ENCODE peak calls at places on chromosome 1, in seven cellular contexts. N is endothelial cell of umbilical vein, E is K562, I is HCT116, L is HepG2, Y is GM12878, G is H1. Q is an unnamed sample.

GRCh38 chr1:43525995-43526394 is 4.7 kb upstream of the PTPRF start:
- DNase-seq in N (no peak), E (no peak), I (peak), L (no peak), Y (no peak), G (no peak), Q (no peak)

GRCh38 chr1:22972760-22973159 is at the start of gene LACTBL1:
- DNase-seq in N (no peak), E (no peak), I (no peak), L (no peak), Y (no peak), G (no peak), Q (no peak)

GRCh38 chr1:202586018-202586821 is 124.0 kb downstream of the SYT2 start:
- DNase-seq in N (peak), E (no peak), I (no peak), L (peak), Y (peak), G (no peak), Q (no peak)

GRCh38 chr1:26165126-26165892 is 3.5 kb downstream of the C1orf232 start:
- DNase-seq in N (no peak), E (no peak), I (no peak), L (no peak), Y (no peak), G (no peak), Q (no peak)

GRCh38 chr1:19606817-19607706 is 37.0 kb upstream of the NBL1 start:
- DNase-seq in N (peak), E (no peak), I (no peak), L (no peak), Y (no peak), G (no peak), Q (no peak)

GRCh38 chr1:59410457-59410856 is 113.6 kb downstream of the FGGY start:
- DNase-seq in N (no peak), E (no peak), I (no peak), L (no peak), Y (no peak), G (no peak), Q (no peak)

GRCh38 chr1:54070549-54070915 is 17.1 kb downstream of the TCEANC2 start:
- DNase-seq in N (no peak), E (no peak), I (no peak), L (peak), Y (no peak), G (no peak), Q (no peak)

GRCh38 chr1:234987415-234988159 is 141.1 kb downstream of the TOMM20 start:
- DNase-seq in N (peak), E (no peak), I (no peak), L (peak), Y (no peak), G (no peak), Q (no peak)

GRCh38 chr1:25642710-25643109 is 26.1 kb downstream of the MAN1C1 start:
- DNase-seq in N (peak), E (no peak), I (no peak), L (no peak), Y (peak), G (no peak), Q (no peak)

GRCh38 chr1:56774067-56774609 is 45.1 kb downstream of the FYB2 start:
- DNase-seq in N (no peak), E (no peak), I (no peak), L (no peak), Y (no peak), G (no peak), Q (no peak)
- TF ChIP-seq EZH2 in N (no peak), E (no peak), I (no peak), L (no peak), Y (no peak), G (no peak), Q (no peak)

DNA sequence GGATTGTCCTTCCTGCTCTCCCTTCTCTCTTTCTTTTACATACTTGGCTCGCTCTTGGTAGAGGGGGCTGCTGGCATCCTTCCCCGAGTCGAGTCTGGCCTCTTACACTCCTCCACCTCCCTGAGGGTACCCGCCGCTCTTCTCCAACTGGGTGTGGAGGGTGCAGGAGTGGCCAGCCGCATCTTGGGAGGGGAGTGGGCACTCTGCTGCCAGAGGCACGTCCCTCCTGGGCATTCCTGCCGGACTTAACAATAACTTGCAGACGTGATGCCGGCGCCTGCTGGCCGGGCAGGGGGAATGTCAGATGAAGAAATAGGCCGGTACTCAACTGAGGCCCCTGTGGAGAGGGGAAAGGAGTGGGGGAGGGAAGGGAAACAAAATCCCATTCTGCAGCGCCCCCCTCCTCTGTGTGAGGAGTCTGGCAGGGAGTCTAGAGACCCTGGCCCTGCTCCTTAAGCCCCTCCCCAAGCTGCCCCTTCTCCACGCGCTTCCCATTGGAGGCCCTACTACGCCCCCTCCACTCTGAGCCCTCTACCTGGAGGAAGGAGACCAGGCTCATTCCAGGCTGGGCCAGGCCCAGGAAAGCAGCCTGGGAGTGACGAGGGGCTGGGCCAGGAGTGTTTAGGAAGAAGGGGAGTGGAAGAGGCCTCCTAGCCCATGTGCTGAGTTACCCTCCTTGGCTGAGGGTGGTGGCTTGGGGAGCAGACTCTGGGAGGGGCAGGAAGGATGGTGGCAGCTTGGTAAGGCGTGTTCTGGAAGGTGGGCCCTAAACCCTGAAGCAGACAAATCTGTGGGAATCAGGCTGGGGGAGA is 1.8 kb downstream of the ATP2B4 start:
- DNase-seq in N (peak), E (no peak), I (no peak), L (no peak), Y (no peak), G (peak), Q (no peak)
- H3K9ac ChIP-seq in N (peak), E (peak), I (no peak), L (no peak), Y (no peak), G (peak), Q (peak)

GRCh38 chr1:216238844-216239243 is 184.4 kb downstream of the USH2A start:
- DNase-seq in N (no peak), E (no peak), I (no peak), L (no peak), Y (no peak), G (no peak), Q (peak)

DNA sequence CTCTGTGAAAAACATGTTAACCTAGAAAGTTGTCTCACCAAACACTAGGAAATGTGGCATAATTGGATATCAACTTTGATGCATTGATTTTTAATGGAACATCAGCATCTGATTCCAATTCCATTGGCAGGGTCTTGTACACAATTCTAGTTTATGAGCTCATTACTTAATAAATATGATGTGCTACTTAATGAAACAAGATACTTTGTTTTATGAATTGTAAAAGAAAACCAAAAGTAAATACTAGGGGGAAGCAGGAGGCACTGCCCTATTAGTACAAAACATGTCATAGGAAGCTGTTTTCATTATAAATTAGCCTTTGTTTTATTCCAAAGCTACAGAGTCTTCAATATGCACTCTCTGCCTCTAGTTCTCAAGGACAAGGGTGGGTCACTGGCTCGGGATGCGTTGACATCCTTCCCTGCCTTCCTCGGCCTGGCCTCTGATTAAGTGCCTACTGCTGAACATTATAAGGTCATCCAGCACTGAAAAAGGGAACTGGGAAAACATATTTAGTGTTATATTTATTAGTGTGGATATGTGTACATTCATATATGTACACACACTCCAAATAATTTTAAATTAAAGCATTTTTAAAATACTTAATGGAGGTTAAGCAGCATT is 185.2 kb downstream of the USH2A start:
- DNase-seq in N (no peak), E (no peak), I (no peak), L (no peak), Y (no peak), G (no peak), Q (no peak)
- TF ChIP-seq POLR2AphosphoS5 in N (no peak), E (no peak), I (no peak), L (no peak), Y (no peak), G (no peak), Q (no peak)

DNA sequence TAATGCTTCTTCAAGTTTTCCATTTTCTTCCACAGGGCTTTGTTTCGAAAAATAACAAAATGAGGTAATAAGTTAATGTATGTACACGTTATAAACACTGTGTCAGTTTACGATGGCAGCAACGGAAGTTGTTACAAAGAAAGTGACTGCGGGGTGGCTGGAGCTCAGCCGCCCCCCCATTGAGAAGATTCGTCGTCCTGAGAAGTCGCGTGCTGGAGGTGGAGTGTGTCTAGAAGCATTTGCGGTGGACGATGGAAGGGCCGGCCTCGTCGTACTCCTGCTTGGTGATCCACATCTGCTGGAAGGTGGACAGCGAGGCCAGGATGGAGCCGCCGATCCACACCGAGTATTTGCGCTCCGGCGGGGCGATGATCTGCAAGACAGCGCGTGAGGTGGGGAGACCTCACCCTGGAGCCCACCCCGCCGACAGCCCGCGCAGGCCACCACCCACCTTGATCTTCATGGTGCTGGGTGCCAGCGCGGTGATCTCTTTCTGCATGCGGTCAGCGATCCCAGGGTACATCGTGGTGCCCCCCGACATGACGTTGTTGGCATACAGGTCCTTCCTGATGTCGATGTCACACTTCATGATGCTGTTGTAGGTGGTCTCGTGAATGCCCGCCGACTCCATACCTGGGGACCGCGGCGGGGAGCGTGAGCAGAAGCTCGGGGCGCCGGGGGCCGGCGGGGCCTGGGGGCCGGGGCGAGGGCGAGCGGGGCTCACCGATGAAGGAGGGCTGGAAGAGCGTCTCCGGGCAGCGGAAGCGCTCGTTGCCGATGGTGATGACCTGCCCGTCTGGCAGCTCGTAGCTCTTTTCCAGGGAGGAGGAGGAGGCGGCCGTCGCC is 2.4 kb downstream of the ACTA1 start:
- DNase-seq in N (no peak), E (no peak), I (no peak), L (no peak), Y (no peak), G (no peak), Q (no peak)
- TF ChIP-seq EZH2 in N (peak), E (no peak), I (no peak), L (no peak), Y (no peak), G (peak), Q (peak)

GRCh38 chr1:11963622-11964021 is 16.6 kb upstream of the MFN2 start:
- DNase-seq in N (no peak), E (no peak), I (no peak), L (no peak), Y (no peak), G (no peak), Q (no peak)

GRCh38 chr1:11957891-11958290 is 22.4 kb upstream of the MFN2 start:
- DNase-seq in N (no peak), E (no peak), I (no peak), L (no peak), Y (no peak), G (no peak), Q (no peak)

GRCh38 chr1:11960710-11961109 is 19.5 kb upstream of the MFN2 start:
- DNase-seq in N (peak), E (no peak), I (no peak), L (no peak), Y (no peak), G (no peak), Q (no peak)

GRCh38 chr1:11960276-11960675 is 20.0 kb upstream of the MFN2 start:
- DNase-seq in N (no peak), E (no peak), I (no peak), L (no peak), Y (no peak), G (no peak), Q (no peak)

DNA sequence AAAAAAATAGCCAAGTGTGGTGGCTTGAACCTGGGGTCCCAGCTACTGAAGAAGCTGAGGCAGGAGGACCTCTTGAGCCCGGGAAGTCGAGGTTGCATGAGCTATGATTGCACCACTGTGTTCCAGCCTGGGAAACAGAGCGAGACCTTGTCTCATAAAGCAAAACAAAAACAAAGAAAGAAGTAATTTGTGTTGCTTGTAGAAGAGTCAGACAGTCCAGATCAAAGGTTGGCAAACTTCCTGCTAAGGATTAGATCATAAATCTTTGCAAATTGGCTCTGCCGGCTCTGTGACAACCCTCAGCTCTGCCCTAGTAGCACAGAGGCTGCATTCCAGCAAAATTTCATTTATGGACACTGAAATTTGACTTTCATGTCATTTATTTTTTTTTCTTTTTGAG is 19.0 kb upstream of the MFN2 start:
- DNase-seq in N (peak), E (no peak), I (no peak), L (peak), Y (no peak), G (no peak), Q (no peak)
- H3K9ac ChIP-seq in N (no peak), E (no peak), I (no peak), L (no peak), Y (no peak), G (no peak), Q (no peak)

GRCh38 chr1:28540651-28541050 is 12.2 kb upstream of the TRNAU1AP start:
- DNase-seq in N (no peak), E (no peak), I (no peak), L (no peak), Y (no peak), G (no peak), Q (no peak)

GRCh38 chr1:28545246-28545628 is 7.6 kb upstream of the TRNAU1AP start:
- DNase-seq in N (no peak), E (no peak), I (no peak), L (no peak), Y (no peak), G (no peak), Q (no peak)
- TF ChIP-seq POLR2AphosphoS5 in N (no peak), E (no peak), I (no peak), L (no peak), Y (no peak), G (no peak), Q (no peak)

GRCh38 chr1:50419192-50419906 is 3.9 kb downstream of the DMRTA2 start:
- DNase-seq in N (no peak), E (no peak), I (no peak), L (no peak), Y (no peak), G (no peak), Q (no peak)
- TF ChIP-seq EZH2 in N (peak), E (no peak), I (no peak), L (peak), Y (no peak), G (peak), Q (no peak)

GRCh38 chr1:204448321-204448964 is 36.8 kb upstream of the PPP1R15B start:
- DNase-seq in N (no peak), E (no peak), I (peak), L (no peak), Y (no peak), G (no peak), Q (no peak)

GRCh38 chr1:204447736-204448135 is 36.1 kb upstream of the PPP1R15B start:
- DNase-seq in N (no peak), E (no peak), I (no peak), L (no peak), Y (no peak), G (no peak), Q (no peak)

GRCh38 chr1:204447220-204447619 is 35.6 kb upstream of the PPP1R15B start:
- DNase-seq in N (no peak), E (no peak), I (no peak), L (no peak), Y (no peak), G (no peak), Q (no peak)

GRCh38 chr1:204445860-204446412 is 34.3 kb upstream of the PPP1R15B start:
- DNase-seq in N (peak), E (peak), I (no peak), L (peak), Y (no peak), G (peak), Q (no peak)

DNA sequence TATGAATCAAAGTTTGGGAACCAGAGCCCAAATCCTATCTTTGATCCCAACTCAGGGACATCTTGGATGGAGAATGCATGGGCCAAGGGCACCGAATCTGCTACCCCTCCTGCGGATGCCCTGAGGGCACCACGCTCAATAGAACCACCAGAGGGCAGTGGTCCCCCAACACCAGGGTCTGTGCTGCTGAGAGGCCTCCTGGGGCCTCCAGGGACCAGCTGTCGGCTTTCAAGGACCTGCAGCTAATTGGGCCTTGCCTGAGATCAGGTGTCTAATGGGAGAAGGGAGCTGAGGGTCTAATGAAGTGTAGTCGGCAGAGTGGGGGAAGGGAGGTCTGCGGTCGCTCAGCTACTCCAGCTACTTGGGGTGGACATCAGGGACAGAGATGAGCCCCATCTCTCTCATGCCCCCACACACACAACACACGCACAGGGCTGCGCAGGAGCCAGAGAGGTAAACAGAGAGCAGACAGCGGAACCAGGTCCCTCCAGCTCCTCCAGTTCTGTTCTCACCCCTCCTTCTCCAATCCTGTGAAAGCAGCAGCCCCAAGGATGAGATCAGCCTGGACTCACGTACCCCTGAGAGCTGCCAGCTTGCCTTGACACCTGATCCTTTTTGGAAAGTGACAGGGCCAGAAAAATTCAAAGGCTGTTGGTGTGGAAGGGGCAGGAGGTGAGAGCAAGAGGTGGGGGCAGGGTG is 34.9 kb upstream of the PPP1R15B start:
- DNase-seq in N (peak), E (peak), I (no peak), L (peak), Y (no peak), G (peak), Q (no peak)
- H3K9ac ChIP-seq in N (no peak), E (no peak), I (no peak), L (no peak), Y (no peak), G (no peak), Q (no peak)

DNA sequence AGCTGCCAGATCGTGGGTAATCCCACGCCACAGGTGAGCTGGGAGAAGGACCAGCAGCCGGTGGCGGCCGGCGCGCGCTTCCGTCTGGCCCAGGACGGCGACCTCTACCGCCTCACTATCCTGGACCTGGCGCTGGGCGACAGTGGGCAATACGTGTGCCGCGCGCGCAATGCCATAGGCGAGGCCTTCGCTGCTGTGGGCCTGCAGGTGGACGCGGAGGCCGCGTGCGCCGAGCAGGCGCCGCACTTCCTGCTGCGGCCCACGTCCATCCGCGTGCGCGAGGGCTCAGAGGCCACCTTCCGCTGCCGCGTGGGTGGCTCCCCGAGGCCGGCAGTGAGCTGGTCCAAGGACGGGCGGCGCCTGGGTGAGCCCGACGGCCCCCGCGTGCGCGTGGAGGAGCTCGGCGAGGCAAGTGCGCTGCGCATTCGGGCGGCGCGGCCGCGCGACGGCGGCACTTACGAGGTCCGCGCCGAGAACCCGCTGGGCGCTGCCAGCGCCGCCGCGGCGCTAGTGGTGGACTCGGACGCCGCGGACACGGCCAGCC is 4.1 kb downstream of the OBSCN start:
- DNase-seq in N (no peak), E (no peak), I (no peak), L (no peak), Y (no peak), G (no peak), Q (no peak)
- TF ChIP-seq POLR2AphosphoS5 in N (no peak), E (no peak), I (no peak), L (no peak), Y (no peak), G (no peak), Q (no peak)

DNA sequence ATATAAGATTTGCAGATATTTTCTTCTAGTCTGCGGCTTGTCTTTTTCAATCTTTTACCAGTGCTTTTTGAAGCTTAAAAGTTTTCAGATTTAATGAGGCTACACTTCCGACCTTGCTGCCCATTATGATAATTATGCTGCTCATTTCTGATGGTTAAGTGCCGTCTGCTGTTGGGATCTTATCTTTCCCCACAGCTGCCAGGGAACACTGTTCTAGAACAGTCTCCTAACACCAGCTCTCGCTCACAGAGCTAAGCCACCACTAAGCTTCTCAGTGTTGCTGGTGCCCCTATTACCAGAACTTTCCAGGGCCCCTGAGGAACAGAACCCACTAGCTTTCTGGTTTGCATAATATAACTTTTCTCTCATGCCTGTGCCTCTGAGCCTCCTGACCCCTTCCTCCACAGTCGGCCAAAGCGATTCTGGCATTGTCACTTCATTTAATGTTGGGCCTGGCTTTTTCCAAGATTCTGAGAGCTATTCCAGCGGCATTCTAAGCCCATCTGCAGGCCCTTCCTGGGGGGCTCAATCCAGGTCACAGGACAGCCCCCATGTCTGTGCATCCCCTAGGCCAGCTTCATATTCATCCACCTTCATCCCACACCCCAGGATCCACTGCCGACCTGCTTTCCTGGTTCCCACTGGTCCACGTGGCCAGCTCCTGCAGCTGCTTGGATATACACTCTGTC is 237.0 kb downstream of the PTPRU start:
- DNase-seq in N (no peak), E (no peak), I (no peak), L (no peak), Y (no peak), G (no peak), Q (no peak)
- TF ChIP-seq EZH2 in N (no peak), E (no peak), I (no peak), L (no peak), Y (no peak), G (no peak), Q (no peak)

Q was measured in SK-N-MC.